ENCODE peak calls at places on chromosome 13, in four cellular contexts. W is HepG2, L is IMR-90, V is K562. F is an unnamed sample.

GRCh38 chr13:40221460-40222201 is 444.8 kb downstream of the FOXO1 start:
- DNase-seq in W (peak; percentile 41), L (no peak), V (no peak), F (no peak)

GRCh38 chr13:97369269-97369893 is 64.6 kb upstream of the RAP2A start:
- DNase-seq in W (no peak), L (no peak), V (no peak), F (no peak)

GRCh38 chr13:23159205-23159586 is 21.6 kb upstream of the SGCG start:
- DNase-seq in W (peak; percentile 15), L (peak; percentile 13), V (peak; percentile 51), F (no peak)

GRCh38 chr13:26604784-26605183 is 47.3 kb downstream of the WASF3 start:
- DNase-seq in W (no peak), L (no peak), V (no peak), F (no peak)

GRCh38 chr13:31638577-31638976 is 100.7 kb upstream of the RXFP2 start:
- DNase-seq in W (no peak), L (peak; percentile 65), V (no peak), F (no peak)

GRCh38 chr13:40764587-40765403 is 6.2 kb downstream of the MRPS31 start:
- DNase-seq in W (no peak), L (no peak), V (no peak), F (no peak)

GRCh38 chr13:112685856-112686255 is 4.0 kb upstream of the ATP11A start:
- DNase-seq in W (no peak), L (no peak), V (no peak), F (no peak)

GRCh38 chr13:85236431-85236830 is 562.8 kb downstream of the SLITRK6 start:
- DNase-seq in W (no peak), L (peak; percentile 54), V (no peak), F (no peak)

GRCh38 chr13:41937388-41937787 is 23.5 kb downstream of the VWA8 start:
- DNase-seq in W (no peak), L (no peak), V (no peak), F (no peak)

GRCh38 chr13:41122838-41123237 is 9.8 kb downstream of the KBTBD6 start:
- DNase-seq in W (no peak), L (no peak), V (no peak), F (no peak)

DNA sequence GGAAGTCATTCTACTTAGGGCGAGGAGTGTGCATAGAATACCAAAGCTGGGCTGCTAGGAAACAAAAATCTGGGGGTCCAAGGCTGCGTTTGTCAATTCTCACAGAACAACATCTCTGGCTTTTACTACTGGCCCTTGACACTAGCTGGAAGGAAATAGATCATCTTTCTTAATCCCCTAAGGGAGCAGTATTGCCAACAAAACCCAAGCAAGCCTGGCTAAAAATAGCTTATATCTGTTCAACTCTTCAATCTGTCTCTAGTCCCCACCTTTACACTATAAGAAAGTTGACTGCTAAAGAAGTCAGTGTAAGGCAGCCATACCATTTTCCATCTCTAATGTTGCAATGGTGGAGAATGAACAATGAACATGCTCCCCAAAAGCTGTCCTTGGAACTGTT is 107.8 kb upstream of the SPRY2 start:
- DNase-seq in W (no peak), L (no peak), V (no peak), F (no peak)
- H3K9ac ChIP-seq in W (no peak overlapping the region), L (no peak overlapping the region), V (no peak overlapping the region), F (no peak overlapping the region)

GRCh38 chr13:86447479-86447878 is 648.3 kb upstream of the SLITRK6 start:
- DNase-seq in W (no peak), L (no peak), V (no peak), F (no peak)

GRCh38 chr13:86445584-86446140 is 646.4 kb upstream of the SLITRK6 start:
- DNase-seq in W (no peak), L (no peak), V (no peak), F (no peak)

GRCh38 chr13:86446311-86446710 is 647.1 kb upstream of the SLITRK6 start:
- DNase-seq in W (no peak), L (peak; percentile 13), V (no peak), F (no peak)
- H3K4me2 ChIP-seq in W (no peak overlapping the region), L (no peak overlapping the region), V (no peak overlapping the region), F (no peak overlapping the region)

GRCh38 chr13:110615322-110616102 is at the start of gene NAXD:
- DNase-seq in W (peak; percentile 89), L (peak; percentile 93), V (peak; percentile 93), F (peak; percentile 90)

GRCh38 chr13:110618167-110618566 is 2.8 kb downstream of the NAXD start:
- DNase-seq in W (no peak), L (no peak), V (no peak), F (no peak)

GRCh38 chr13:110615005-110615321 is 382 bp upstream of the NAXD start:
- DNase-seq in W (no peak), L (no peak), V (no peak), F (no peak)

GRCh38 chr13:110617326-110618072 is 2.2 kb downstream of the NAXD start:
- DNase-seq in W (peak; percentile 43), L (peak; percentile 97), V (peak; percentile 38), F (no peak)

GRCh38 chr13:110616103-110617101 is 1.1 kb downstream of the NAXD start:
- DNase-seq in W (peak; percentile 26), L (peak; percentile 72), V (peak; percentile 59), F (peak; percentile 27)
- TF ChIP-seq POLR2A in W (no peak), L (no peak), V (no peak), F (no peak)

DNA sequence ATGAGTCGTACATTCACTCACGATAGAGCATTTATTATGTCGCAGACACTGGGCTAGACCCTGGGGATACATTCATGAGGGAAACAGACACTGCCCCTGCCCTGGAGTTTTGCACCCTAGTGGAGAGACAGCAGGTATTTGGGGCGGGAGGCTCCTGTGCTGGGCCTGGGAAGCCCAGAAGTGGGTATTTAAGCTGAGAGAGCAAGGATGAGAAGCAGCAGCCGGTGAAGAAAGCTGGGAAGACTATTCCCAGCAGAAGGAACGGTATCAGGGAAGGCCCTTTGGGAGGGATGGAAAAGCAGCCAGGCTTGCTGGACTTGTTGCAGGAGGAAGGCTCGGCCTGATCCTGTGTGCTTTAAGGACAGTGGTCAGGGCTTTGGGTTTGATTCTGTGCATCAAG is 54.5 kb downstream of the CDADC1 start:
- DNase-seq in W (no peak), L (no peak), V (no peak), F (no peak)
- H3K9ac ChIP-seq in W (no peak overlapping the region), L (no peak overlapping the region), V (no peak overlapping the region), F (no peak overlapping the region)

GRCh38 chr13:99308481-99309087 is 1.4 kb upstream of the GPR183 start:
- DNase-seq in W (no peak), L (peak; percentile 63), V (no peak), F (no peak)
- H3K4me2 ChIP-seq in W (no peak overlapping the region), L (no peak overlapping the region), V (no peak overlapping the region), F (peak overlapping the region; percentile 52)

DNA sequence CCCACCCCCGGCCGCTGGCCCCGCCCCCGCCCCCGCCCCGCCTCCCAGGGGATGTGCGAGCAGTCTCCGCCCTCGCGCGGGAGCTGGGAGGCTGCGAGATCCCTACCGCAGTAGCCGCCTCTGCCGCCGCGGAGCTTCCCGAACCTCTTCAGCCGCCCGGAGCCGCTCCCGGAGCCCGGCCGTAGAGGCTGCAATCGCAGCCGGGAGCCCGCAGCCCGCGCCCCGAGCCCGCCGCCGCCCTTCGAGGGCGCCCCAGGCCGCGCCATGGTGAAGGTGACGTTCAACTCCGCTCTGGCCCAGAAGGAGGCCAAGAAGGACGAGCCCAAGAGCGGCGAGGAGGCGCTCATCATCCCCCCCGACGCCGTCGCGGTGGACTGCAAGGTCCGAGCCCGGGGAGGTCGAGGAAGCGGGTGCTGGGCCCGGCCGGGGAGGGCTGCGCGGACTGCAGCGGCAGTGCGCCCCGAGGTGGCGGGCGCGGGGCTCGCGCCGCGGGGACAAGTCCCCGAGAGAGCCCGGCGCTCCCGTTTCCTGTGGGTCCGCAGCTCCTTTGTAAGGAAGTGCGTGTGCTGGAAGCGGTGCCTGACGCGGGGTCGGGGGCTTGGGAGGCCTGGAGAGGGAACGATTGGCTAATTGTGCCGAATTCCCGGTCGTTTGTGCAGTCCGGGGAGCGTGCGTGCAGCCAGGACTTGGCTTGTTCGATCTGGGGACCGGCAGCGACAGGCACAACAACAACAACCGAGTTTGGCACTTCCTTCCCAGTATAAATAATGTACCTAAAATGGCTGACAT is at the start of gene ITM2B:
- DNase-seq in W (peak; percentile 56), L (peak; percentile 65), V (peak; percentile 71), F (peak; percentile 13)
- TF ChIP-seq POLR2A in W (peak; percentile 48), L (peak; percentile 86), V (peak; percentile 71), F (no peak)

GRCh38 chr13:99227909-99228688 is 27.4 kb downstream of the UBAC2 start:
- DNase-seq in W (no peak), L (no peak), V (no peak), F (no peak)
- H3K9ac ChIP-seq in W (no peak overlapping the region), L (no peak overlapping the region), V (no peak overlapping the region), F (no peak overlapping the region)

DNA sequence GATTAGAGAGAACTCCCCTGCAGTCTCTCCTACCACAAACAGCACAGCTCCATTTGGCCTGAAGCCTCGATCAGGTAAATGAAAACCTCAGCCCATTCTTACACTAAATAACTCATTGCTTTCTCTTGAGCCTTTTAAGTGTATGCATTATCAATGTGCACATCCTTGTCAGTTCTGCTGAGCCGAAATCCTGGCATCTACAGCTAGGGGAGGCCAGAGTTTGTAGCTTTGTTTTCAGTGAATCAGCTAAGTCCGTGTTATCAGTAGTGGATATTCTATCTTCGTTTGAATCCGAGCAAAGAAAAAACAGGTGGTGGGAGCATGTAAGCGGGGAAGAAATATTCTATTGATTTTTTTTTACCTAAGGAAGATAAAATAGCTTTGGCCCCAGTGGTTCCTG is 84.4 kb downstream of the ESD start:
- DNase-seq in W (no peak), L (no peak), V (no peak), F (no peak)
- H3K4me2 ChIP-seq in W (no peak overlapping the region), L (no peak overlapping the region), V (no peak overlapping the region), F (no peak overlapping the region)

F was measured in HCT116.